ENCODE peak calls at places on chromosome 17, in nine cellular contexts. J is colonic mucosa, T is psoas muscle, D is fibroblast of lung, O is HAP-1, I is tibial nerve, K is SK-N-SH, V is neuronal stem cell, G is IMR-90. U is an unnamed sample.

GRCh38 chr17:77854759-77855745 is 103.5 kb upstream of the TNRC6C start:
- DNase-seq in J (no peak), T (no peak), D (no peak), O (no peak), I (no peak), K (no peak), V (no peak), G (no peak), U (no peak)

GRCh38 chr17:80855968-80856862 is 135.4 kb upstream of the CHMP6 start:
- DNase-seq in J (no peak), T (peak; percentile 91), D (peak; percentile 99), O (no peak), I (no peak), K (no peak), V (no peak), G (peak; percentile 100), U (peak; percentile 99)

GRCh38 chr17:6019959-6020358 is 50.2 kb upstream of the WSCD1 start:
- DNase-seq in J (no peak), T (no peak), D (no peak), O (no peak), I (no peak), K (no peak), V (no peak), G (no peak), U (no peak)

GRCh38 chr17:3622977-3623594 is 13.0 kb downstream of the SHPK start:
- DNase-seq in J (no peak), T (no peak), D (no peak), O (no peak), I (no peak), K (no peak), V (no peak), G (no peak), U (no peak)

GRCh38 chr17:40501499-40501911 is at the start of gene TNS4:
- DNase-seq in J (peak; percentile 91), T (no peak), D (no peak), O (no peak), I (no peak), K (no peak), V (no peak), G (no peak), U (no peak)

GRCh38 chr17:39729280-39729851 is 966 bp downstream of the MIEN1 start:
- DNase-seq in J (no peak), T (no peak), D (no peak), O (no peak), I (no peak), K (no peak), V (no peak), G (peak; percentile 32), U (no peak)

GRCh38 chr17:56861899-56862298 is 27.9 kb downstream of the DGKE start:
- DNase-seq in J (no peak), T (no peak), D (no peak), O (no peak), I (no peak), K (no peak), V (no peak), G (no peak), U (no peak)

GRCh38 chr17:72446525-72447250 is 325.9 kb downstream of the SOX9 start:
- DNase-seq in J (peak; percentile 86), T (no peak), D (no peak), O (no peak), I (no peak), K (no peak), V (no peak), G (peak; percentile 83), U (no peak)

GRCh38 chr17:49440581-49440980 is 25.9 kb upstream of the PHB1 start:
- DNase-seq in J (no peak), T (no peak), D (no peak), O (no peak), I (no peak), K (no peak), V (no peak), G (no peak), U (no peak)

GRCh38 chr17:49444384-49444783 is 29.7 kb upstream of the PHB1 start:
- DNase-seq in J (no peak), T (no peak), D (no peak), O (no peak), I (no peak), K (no peak), V (no peak), G (no peak), U (no peak)

GRCh38 chr17:49439673-49440571 is 25.2 kb upstream of the PHB1 start:
- DNase-seq in J (no peak), T (no peak), D (peak; percentile 74), O (no peak), I (no peak), K (no peak), V (no peak), G (peak; percentile 37), U (no peak)

GRCh38 chr17:49443862-49444261 is 29.2 kb upstream of the PHB1 start:
- DNase-seq in J (no peak), T (no peak), D (peak; percentile 72), O (no peak), I (no peak), K (no peak), V (no peak), G (peak; percentile 42), U (no peak)

GRCh38 chr17:49442051-49442450 is 27.4 kb upstream of the PHB1 start:
- DNase-seq in J (no peak), T (no peak), D (no peak), O (no peak), I (no peak), K (no peak), V (no peak), G (no peak), U (no peak)
- H3K27me3 ChIP-seq in J (peaks cover 11% of the 10 kb centered on the region), T (peaks cover 19% of the 10 kb centered on the region), D (peaks cover 17% of the 10 kb centered on the region), O (peaks cover 6% of the 10 kb centered on the region), I (no peaks in the 10 kb centered on the region), K (peaks cover 12% of the 10 kb centered on the region), V (peaks cover 82% of the 10 kb centered on the region), G (peaks cover 74% of the 10 kb centered on the region), U (no peaks in the 10 kb centered on the region)

DNA sequence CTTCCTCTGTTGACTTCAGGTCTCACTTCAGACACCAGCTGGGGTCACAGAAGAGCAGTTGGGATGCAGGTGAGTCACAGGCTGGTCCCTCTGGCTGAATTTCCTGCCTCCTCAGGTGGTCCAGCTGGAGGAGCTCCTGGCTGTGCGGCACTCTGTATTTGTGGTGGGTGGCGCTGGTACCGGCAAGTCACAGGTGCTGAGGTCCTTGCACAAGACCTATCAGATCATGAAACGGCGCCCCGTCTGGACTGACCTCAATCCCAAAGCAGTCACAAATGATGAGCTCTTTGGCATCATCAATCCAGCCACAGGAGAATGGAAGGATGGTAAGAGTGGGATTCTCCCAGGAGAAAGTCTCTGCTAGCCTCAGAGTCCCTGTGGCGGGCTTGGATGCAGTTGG is 149.2 kb downstream of the DNAH9 start:
- DNase-seq in J (no peak), T (no peak), D (no peak), O (no peak), I (no peak), K (no peak), V (no peak), G (no peak), U (no peak)
- H3K27me3 ChIP-seq in J (no peaks in the 10 kb centered on the region), T (no peaks in the 10 kb centered on the region), D (no peaks in the 10 kb centered on the region), O (no peaks in the 10 kb centered on the region), I (no peaks in the 10 kb centered on the region), K (no peaks in the 10 kb centered on the region), V (no peaks in the 10 kb centered on the region), G (no peaks in the 10 kb centered on the region), U (no peaks in the 10 kb centered on the region)

GRCh38 chr17:61451538-61452300 is 503 bp upstream of the TBX4 start:
- DNase-seq in J (no peak), T (peak; percentile 51), D (no peak), O (no peak), I (no peak), K (no peak), V (no peak), G (no peak), U (no peak)

GRCh38 chr17:61452301-61453290 is at the start of gene TBX4:
- DNase-seq in J (no peak), T (no peak), D (no peak), O (no peak), I (no peak), K (no peak), V (no peak), G (no peak), U (peak; percentile 72)

GRCh38 chr17:61453563-61453962 is 1.3 kb downstream of the TBX4 start:
- DNase-seq in J (no peak), T (no peak), D (no peak), O (no peak), I (no peak), K (no peak), V (no peak), G (no peak), U (no peak)

GRCh38 chr17:61449707-61450640 is 2.2 kb upstream of the TBX4 start:
- DNase-seq in J (no peak), T (no peak), D (no peak), O (no peak), I (no peak), K (no peak), V (no peak), G (no peak), U (no peak)

DNA sequence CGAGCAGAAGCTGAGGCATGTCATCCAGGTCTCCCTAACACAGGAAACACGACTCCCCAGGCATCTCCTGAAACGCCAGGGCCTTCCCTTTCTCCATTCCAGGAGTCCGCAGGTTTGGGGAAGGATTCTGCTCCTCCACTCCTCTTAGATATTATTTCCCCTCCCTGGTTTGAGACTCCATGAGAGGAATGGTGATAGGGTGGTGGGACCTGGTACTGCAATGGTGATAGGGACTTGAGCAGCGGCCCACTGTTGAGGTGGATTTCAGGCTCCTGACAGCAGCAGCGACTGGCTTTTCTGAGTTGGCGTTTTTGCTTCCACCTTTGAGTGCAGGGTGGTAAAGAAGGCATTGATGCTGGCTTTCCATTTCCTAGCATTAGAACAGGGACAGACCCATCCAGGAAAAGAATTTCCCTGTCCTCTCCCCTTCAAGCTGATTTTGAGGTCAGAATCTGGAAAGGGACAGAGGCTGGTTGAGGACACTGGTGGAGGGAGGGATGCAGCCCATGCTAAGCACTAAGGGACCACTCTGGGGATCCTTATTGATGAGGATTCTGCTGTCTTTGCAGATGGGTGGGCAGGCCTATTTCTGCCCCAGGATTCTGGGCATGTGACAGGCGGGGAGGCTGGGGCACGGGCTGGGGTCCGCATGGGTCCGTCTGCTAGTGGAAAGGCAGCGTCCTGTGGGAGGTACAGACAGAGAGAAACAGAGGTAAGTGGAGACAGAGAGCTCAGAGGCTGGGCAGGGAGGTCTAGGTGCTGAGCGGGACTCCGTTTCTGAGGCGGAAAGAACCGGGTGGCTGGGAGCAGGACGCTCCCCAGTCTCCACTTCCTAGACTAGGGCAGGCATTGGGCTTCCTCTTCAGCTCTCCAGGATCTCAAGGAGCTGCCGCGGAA is 1.3 kb upstream of the TBX4 start:
- DNase-seq in J (no peak), T (no peak), D (no peak), O (no peak), I (no peak), K (no peak), V (no peak), G (no peak), U (no peak)
- H3K27me3 ChIP-seq in J (peaks cover 57% of the 10 kb centered on the region), T (peaks cover 59% of the 10 kb centered on the region), D (no peaks in the 10 kb centered on the region), O (no peaks in the 10 kb centered on the region), I (no peaks in the 10 kb centered on the region), K (no peaks in the 10 kb centered on the region), V (peaks cover 98% of the 10 kb centered on the region), G (peaks cover 70% of the 10 kb centered on the region), U (no peaks in the 10 kb centered on the region)

GRCh38 chr17:14310584-14310983 is 9.7 kb downstream of the HS3ST3B1 start:
- DNase-seq in J (no peak), T (no peak), D (no peak), O (no peak), I (no peak), K (no peak), V (no peak), G (no peak), U (no peak)

GRCh38 chr17:14308636-14308964 is 7.7 kb downstream of the HS3ST3B1 start:
- DNase-seq in J (no peak), T (no peak), D (no peak), O (no peak), I (no peak), K (no peak), V (peak; percentile 44), G (no peak), U (no peak)

GRCh38 chr17:14307560-14308024 is 6.7 kb downstream of the HS3ST3B1 start:
- DNase-seq in J (no peak), T (no peak), D (peak; percentile 89), O (no peak), I (no peak), K (no peak), V (no peak), G (peak; percentile 83), U (no peak)

GRCh38 chr17:14310101-14310500 is 9.2 kb downstream of the HS3ST3B1 start:
- DNase-seq in J (no peak), T (no peak), D (no peak), O (no peak), I (no peak), K (no peak), V (no peak), G (no peak), U (no peak)

DNA sequence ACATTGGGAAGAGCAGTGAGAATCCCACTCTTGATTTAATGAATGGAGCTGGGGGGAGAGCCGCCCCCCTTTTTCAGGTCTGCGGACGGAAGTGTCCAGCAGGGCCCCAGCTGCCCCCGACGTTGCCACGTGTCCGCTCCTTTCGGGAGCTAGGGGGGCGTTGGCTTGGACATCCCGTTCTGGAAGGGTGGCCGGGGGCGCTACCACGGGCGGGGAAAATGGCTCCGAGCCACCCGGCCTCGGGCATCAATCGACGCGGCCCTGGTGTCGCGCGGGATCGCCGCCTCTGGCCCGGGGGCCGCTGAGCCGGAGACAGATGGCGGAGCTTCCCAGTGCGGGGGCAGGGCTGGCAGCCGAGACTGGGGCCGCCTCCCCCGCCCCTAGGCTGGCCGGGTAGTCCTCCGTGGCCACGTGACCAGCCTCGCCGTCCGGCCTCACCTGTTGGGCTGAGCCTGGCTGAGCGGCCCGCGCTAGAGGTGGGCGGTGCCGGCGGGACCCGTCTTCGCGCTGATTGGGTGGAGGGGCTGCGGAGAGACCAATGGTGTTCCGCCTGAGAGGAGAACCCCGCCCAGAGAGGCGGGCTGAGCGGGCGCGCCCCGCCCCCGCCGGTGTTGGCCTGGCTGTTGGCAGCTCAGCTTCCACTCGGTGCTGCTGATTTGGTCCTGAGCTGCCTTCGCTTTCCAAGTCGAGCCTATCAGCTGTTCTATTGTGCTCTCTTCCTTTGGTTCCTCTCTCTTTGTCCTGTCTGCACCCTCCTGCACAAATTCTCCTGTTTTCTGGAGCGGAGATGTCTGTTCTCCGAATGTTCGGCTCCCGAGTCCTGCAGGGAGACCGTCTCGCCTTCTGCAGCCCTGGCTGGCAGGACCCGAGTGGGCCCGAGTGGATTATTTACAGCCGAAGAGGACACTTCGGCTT is 8.3 kb downstream of the HS3ST3B1 start:
- DNase-seq in J (peak; percentile 88), T (peak; percentile 89), D (peak; percentile 96), O (peak; percentile 70), I (peak; percentile 49), K (peak; percentile 93), V (peak; percentile 96), G (peak; percentile 89), U (peak; percentile 86)
- H3K27me3 ChIP-seq in J (peaks cover 13% of the 10 kb centered on the region), T (peaks cover 53% of the 10 kb centered on the region), D (no peaks in the 10 kb centered on the region), O (peaks cover 14% of the 10 kb centered on the region), I (no peaks in the 10 kb centered on the region), K (no peaks in the 10 kb centered on the region), V (no peaks in the 10 kb centered on the region), G (no peaks in the 10 kb centered on the region), U (no peaks in the 10 kb centered on the region)